ENCODE peak calls at places on chromosomes 16 and 17, in nine cellular contexts. C is EL, N is hippocampal formation, B is head of caudate nucleus, J is A549, P is A172, T is heart right ventricle, M is Caco-2, L is bronchial epithelial cell. F is an unnamed sample.

GRCh38 chr16:29868396-29868795 is 5.4 kb upstream of the CDIPT start:
- DNase-seq in T (no peak), B (no peak), P (no peak), J (no peak), M (no peak), L (no peak), N (no peak), C (no peak), F (no peak)

GRCh38 chr17:50139950-50140885 is 10.3 kb upstream of the SAMD14 start:
- DNase-seq in N (peak; percentile 64), B (peak; percentile 86), M (peak; percentile 89), L (peak; percentile 55), P (peak; percentile 78), T (peak; percentile 82), J (peak; percentile 89), C (peak; percentile 69), F (peak; percentile 87)

GRCh38 chr17:73987395-73987794 is 216.1 kb upstream of the RPL38 start:
- DNase-seq in N (no peak), L (no peak), C (no peak), J (no peak), B (no peak), P (no peak), M (no peak), T (no peak), F (no peak)

GRCh38 chr16:55370762-55371482 is 46.9 kb downstream of the IRX6 start:
- DNase-seq in T (peak; percentile 74), J (peak; percentile 9), M (peak; percentile 68), L (peak; percentile 43), C (no peak), P (peak; percentile 52), B (peak; percentile 81), N (peak; percentile 61), F (peak; percentile 72)

GRCh38 chr16:15983898-15984297 is 34.5 kb downstream of the ABCC1 start:
- DNase-seq in J (no peak), N (no peak), P (no peak), M (no peak), B (no peak), C (no peak), L (no peak), T (peak; percentile 73), F (no peak)

GRCh38 chr17:19996502-19996901 is 12.7 kb upstream of the SPECC1 start:
- DNase-seq in T (no peak), N (no peak), C (no peak), M (no peak), P (no peak), J (no peak), B (no peak), L (peak; percentile 8), F (no peak)

GRCh38 chr17:40518401-40519088 is 17.1 kb upstream of the TNS4 start:
- DNase-seq in C (peak; percentile 62), B (no peak), L (peak; percentile 94), P (peak; percentile 93), J (peak; percentile 96), T (no peak), N (no peak), M (peak; percentile 59), F (no peak)

GRCh38 chr16:89373355-89374110 is 116.8 kb downstream of the ANKRD11 start:
- DNase-seq in B (peak; percentile 66), M (no peak), J (no peak), C (peak; percentile 37), P (peak; percentile 34), L (no peak), T (peak; percentile 51), N (peak; percentile 18), F (no peak)

GRCh38 chr17:17252149-17252810 is 15.3 kb upstream of the FLCN start:
- DNase-seq in B (no peak), P (no peak), L (no peak), C (no peak), M (no peak), N (no peak), J (no peak), T (no peak), F (no peak)

GRCh38 chr17:74430706-74431567 is 951 bp upstream of the GPRC5C start:
- DNase-seq in M (peak; percentile 88), L (peak; percentile 83), C (peak; percentile 46), N (peak; percentile 62), B (peak; percentile 60), J (peak; percentile 97), T (peak; percentile 86), P (peak; percentile 85), F (peak; percentile 95)

GRCh38 chr17:44310612-44311376 is 2.4 kb downstream of the RUNDC3A start:
- DNase-seq in J (no peak), N (no peak), L (no peak), P (no peak), T (no peak), M (no peak), C (no peak), B (no peak), F (no peak)

GRCh38 chr17:68908045-68908444 is 47.1 kb downstream of the ABCA8 start:
- DNase-seq in J (no peak), C (no peak), N (no peak), P (no peak), L (peak; percentile 29), B (no peak), T (no peak), M (no peak), F (no peak)

GRCh38 chr17:29663155-29663554 is 40.4 kb upstream of the CORO6 start:
- DNase-seq in P (no peak), T (no peak), M (no peak), J (no peak), B (no peak), N (no peak), C (no peak), L (no peak), F (no peak)

GRCh38 chr16:1471569-1472194 is 3.1 kb downstream of the CLCN7 start:
- DNase-seq in P (no peak), B (no peak), L (no peak), M (no peak), C (no peak), J (no peak), T (no peak), N (no peak), F (no peak)

GRCh38 chr16:4370570-4371480 is 823 bp upstream of the VASN start:
- DNase-seq in C (peak; percentile 96), M (no peak), J (no peak), P (peak; percentile 95), T (peak; percentile 82), B (no peak), N (peak; percentile 24), L (no peak), F (peak; percentile 77)

GRCh38 chr17:38959508-38959907 is 7.7 kb downstream of the FBXO47 start:
- DNase-seq in M (no peak), L (no peak), C (no peak), T (no peak), J (no peak), P (no peak), B (no peak), N (no peak), F (no peak)

GRCh38 chr17:70767102-70767701 is 597.9 kb downstream of the KCNJ2 start:
- DNase-seq in P (peak; percentile 40), L (peak; percentile 49), M (no peak), T (no peak), C (peak; percentile 38), J (peak; percentile 29), N (no peak), B (no peak), F (no peak)

GRCh38 chr16:2790631-2791030 is 3.3 kb upstream of the PRSS33 start:
- DNase-seq in B (no peak), M (no peak), T (no peak), N (no peak), P (no peak), J (no peak), C (no peak), L (no peak), F (no peak)

GRCh38 chr16:17469742-17470001 is 1.1 kb downstream of the XYLT1 start:
- DNase-seq in B (no peak), J (no peak), C (peak; percentile 36), P (no peak), L (no peak), N (no peak), M (no peak), T (no peak), F (no peak)

GRCh38 chr17:9371019-9371418 is 204.6 kb downstream of the STX8 start:
- DNase-seq in C (peak; percentile 77), M (no peak), B (no peak), T (peak; percentile 31), J (peak; percentile 48), L (peak; percentile 98), N (no peak), P (peak; percentile 83), F (no peak)

GRCh38 chr17:38868968-38869646 is 751 bp upstream of the LASP1 start:
- DNase-seq in N (peak; percentile 83), T (peak; percentile 92), J (peak; percentile 93), C (peak; percentile 91), L (peak; percentile 76), M (peak; percentile 92), P (peak; percentile 91), B (peak; percentile 89), F (peak; percentile 94)

GRCh38 chr17:79861371-79862216 is 22.4 kb upstream of the CBX4 start:
- DNase-seq in M (no peak), T (no peak), L (no peak), N (no peak), C (no peak), B (no peak), J (no peak), P (no peak), F (peak; percentile 46)

GRCh38 chr16:84115919-84116719 is 623 bp downstream of the MBTPS1 start:
- DNase-seq in P (peak; percentile 28), J (peak; percentile 19), N (no peak), T (peak; percentile 43), C (peak; percentile 46), M (no peak), B (no peak), L (peak; percentile 38), F (peak; percentile 49)

GRCh38 chr17:64507418-64507766 is 615 bp downstream of the CEP95 start:
- DNase-seq in L (peak; percentile 69), P (peak; percentile 76), M (no peak), N (no peak), C (peak; percentile 69), J (peak; percentile 67), B (no peak), T (peak; percentile 18), F (no peak)

GRCh38 chr17:45009676-45010467 is 41.6 kb downstream of the DCAKD start:
- DNase-seq in M (no peak), L (no peak), C (no peak), T (no peak), N (no peak), J (no peak), P (no peak), B (no peak), F (no peak)

GRCh38 chr17:57422574-57423164 is 166.3 kb downstream of the MSI2 start:
- DNase-seq in N (no peak), B (no peak), C (peak; percentile 53), M (no peak), L (peak; percentile 71), J (no peak), P (peak; percentile 96), T (peak; percentile 50), F (no peak)

F was measured in upper lobe of left lung.